ENCODE peak calls at places on chromosomes 7 and 10, in seven cellular contexts. J, U, N, Z, O, Y and B are unnamed samples. For H3K79me2, the result is how much of the 10 kb centered on the place peaks cover.

GRCh38 chr7:23893942-23894890 is 184.2 kb downstream of the STK31 start:
- DNase-seq in J (no peak), U (peak), N (no peak), Z (no peak), O (peak), Y (peak), B (peak)

GRCh38 chr7:1853619-1854520 is 183.8 kb downstream of the ELFN1 start:
- DNase-seq in J (no peak), U (no peak), N (no peak), Z (no peak), O (no peak), Y (no peak), B (no peak)

GRCh38 chr7:36192050-36192824 is 39.2 kb downstream of the EEPD1 start:
- DNase-seq in J (peak), U (peak), N (peak), Z (no peak), O (no peak), Y (peak), B (peak)

GRCh38 chr7:66781408-66782090 is 41.0 kb downstream of the RABGEF1 start:
- DNase-seq in J (no peak), U (no peak), N (no peak), Z (no peak), O (no peak), Y (no peak), B (no peak)

GRCh38 chr10:127243490-127244272 is 47.3 kb upstream of the INSYN2A start:
- DNase-seq in J (peak), U (peak), N (peak), Z (peak), O (peak), Y (peak), B (peak)

GRCh38 chr7:47354831-47355541 is 226.9 kb downstream of the TNS3 start:
- DNase-seq in J (no peak), U (no peak), N (peak), Z (no peak), O (no peak), Y (no peak), B (no peak)

GRCh38 chr10:118541718-118542117 is 53.7 kb downstream of the PRLHR start:
- DNase-seq in J (no peak), U (no peak), N (no peak), Z (no peak), O (no peak), Y (no peak), B (no peak)

GRCh38 chr7:1175967-1176851 is 16.2 kb upstream of the ZFAND2A start:
- DNase-seq in J (peak), U (peak), N (peak), Z (peak), O (peak), Y (peak), B (peak)

GRCh38 chr7:47087866-47088265 is 494.0 kb downstream of the TNS3 start:
- DNase-seq in J (no peak), U (peak), N (no peak), Z (peak), O (no peak), Y (peak), B (peak)

GRCh38 chr10:102230264-102230860 is 4.3 kb downstream of the ELOVL3 start:
- DNase-seq in J (peak), U (peak), N (peak), Z (peak), O (peak), Y (peak), B (no peak)

GRCh38 chr7:48992816-48993215 is 68.5 kb downstream of the CDC14C start:
- DNase-seq in J (no peak), U (peak), N (no peak), Z (no peak), O (no peak), Y (no peak), B (peak)

GRCh38 chr10:102643346-102644065 is 773 bp upstream of the TRIM8 start:
- DNase-seq in J (peak), U (peak), N (peak), Z (peak), O (peak), Y (peak), B (peak)

GRCh38 chr7:27269455-27269854 is 26.9 kb downstream of the EVX1 start:
- DNase-seq in J (no peak), U (no peak), N (peak), Z (no peak), O (no peak), Y (no peak), B (no peak)

DNA sequence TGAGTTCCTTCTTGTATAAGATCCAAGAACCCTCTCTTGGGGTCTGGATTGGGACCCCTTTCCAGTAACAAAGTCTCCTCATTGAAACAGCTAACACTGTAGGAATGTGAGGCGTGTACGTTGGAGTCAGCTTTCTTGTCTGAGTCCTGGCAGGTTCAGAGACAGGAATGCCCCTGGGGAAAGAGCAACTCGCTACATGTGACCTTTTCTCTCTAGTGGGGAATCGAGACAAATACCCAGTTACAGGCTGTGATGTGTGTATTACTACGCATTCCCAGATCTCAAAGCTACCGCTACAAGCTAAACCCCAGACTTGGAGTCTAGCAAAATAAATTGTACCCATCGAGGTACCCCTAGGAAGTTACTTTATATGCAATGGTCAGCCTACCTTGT is 85.6 kb upstream of the FRMD4A start:
- DNase-seq in J (no peak), U (peak), N (peak), Z (no peak), O (no peak), Y (no peak), B (peak)
- H3K9ac ChIP-seq in J (no peak), U (no peak), N (no peak), Z (no peak), O (no peak), Y (no peak), B (no peak)

DNA sequence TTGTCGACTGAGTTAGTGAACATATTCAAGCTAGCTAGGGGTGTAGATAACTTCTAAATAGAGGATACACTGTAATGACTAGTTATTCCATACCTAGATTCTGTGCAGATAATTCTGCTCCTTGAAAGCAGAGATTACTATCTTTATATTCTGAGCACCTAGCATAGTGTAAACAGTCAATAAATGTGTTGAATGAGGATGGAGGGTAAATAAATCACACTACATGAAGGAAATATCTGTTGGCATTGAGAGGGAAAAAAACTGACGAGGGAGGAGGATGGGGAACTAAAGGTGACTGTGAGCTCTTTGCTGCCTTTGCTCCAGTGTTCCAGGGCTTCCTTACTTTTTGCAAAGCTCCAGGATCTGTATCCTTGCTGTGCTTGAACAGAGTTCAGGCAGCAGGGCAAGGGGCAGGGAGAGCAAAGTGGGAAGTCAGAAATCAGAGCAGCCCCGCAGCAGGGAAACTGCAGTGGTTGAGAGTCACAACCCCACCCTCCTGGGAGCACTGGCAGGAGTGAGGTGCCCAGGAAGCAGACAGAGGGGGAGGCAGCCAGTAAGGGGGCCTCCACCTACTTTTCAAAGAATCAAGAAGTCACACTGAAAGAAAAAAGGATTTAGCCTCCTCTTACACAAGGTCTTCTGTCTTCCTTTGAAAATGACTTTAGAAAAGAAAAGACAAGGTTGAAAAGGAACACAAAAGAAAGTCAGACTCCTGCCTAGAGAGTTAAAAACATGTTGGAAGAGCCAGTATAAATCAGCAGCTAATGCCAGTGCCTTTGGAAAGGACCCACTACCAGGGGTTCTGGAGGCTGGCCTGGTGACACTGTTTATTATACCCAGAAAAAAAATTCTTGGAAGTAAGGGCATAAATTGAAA is 71.7 kb upstream of the LRRN3 start:
- DNase-seq in J (no peak), U (no peak), N (no peak), Z (peak), O (no peak), Y (no peak), B (no peak)
- H3K79me2 ChIP-seq in J (under half), U (under half), N (under half), Z (under half), O (under half), Y (under half), B (under half)

GRCh38 chr7:44980393-44981034 is 1.7 kb upstream of the MYO1G start:
- DNase-seq in J (peak), U (peak), N (peak), Z (no peak), O (no peak), Y (peak), B (peak)
- H3K9ac ChIP-seq in J (peak), U (no peak), N (no peak), Z (no peak), O (no peak), Y (peak), B (no peak)

DNA sequence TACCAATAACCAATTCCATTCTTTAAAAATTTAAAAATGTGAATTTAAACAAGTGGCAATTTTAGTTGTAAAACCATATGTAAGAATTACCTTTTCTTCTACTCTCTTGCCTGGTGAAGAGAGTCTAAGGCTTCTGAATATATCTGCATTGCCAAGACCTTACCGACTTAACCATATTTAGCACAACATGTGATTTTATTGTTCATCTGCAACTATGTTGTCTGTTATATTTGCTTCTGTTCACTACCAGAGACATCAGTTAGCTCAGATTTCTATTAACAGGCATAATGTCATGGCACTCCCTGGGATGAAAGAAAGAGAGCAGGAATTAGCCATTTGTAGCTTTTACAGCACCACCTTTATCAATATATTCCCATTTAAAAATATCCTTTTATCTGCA is 55.3 kb downstream of the CHN2 start:
- DNase-seq in J (no peak), U (no peak), N (no peak), Z (no peak), O (no peak), Y (no peak), B (no peak)
- H3K79me2 ChIP-seq in J (under half), U (under half), N (under half), Z (under half), O (under half), Y (under half), B (under half)

GRCh38 chr7:127667751-127668530 is 15.9 kb downstream of the SND1 start:
- DNase-seq in J (no peak), U (peak), N (no peak), Z (no peak), O (no peak), Y (peak), B (no peak)
- H3K9ac ChIP-seq in J (no peak), U (no peak), N (no peak), Z (peak), O (peak), Y (peak), B (peak)